ENCODE peak calls at places on chromosomes 4 and X, in six cellular contexts. L is omental fat pad, F is anterior cingulate cortex, I is NCI-H82, W is iPS-NIHi11, B is GM23338. Q is an unnamed sample.

GRCh38 chr4:152485726-152486276 is 50.1 kb downstream of the FBXW7 start:
- DNase-seq in L (no peak), F (no peak), I (no peak), W (no peak), B (no peak), Q (peak)

GRCh38 chr4:57430706-57431105 is 320.5 kb upstream of the IGFBP7 start:
- DNase-seq in L (no peak), F (no peak), I (peak), W (no peak), B (no peak), Q (no peak)

GRCh38 chr4:13268713-13269112 is 215.4 kb downstream of the RAB28 start:
- DNase-seq in L (no peak), F (no peak), I (no peak), W (no peak), B (peak), Q (no peak)

GRCh38 chrX:41086627-41086932 is 1.3 kb downstream of the USP9X start:
- DNase-seq in L (no peak), F (no peak), I (no peak), W (no peak), B (no peak), Q (no peak)

GRCh38 chr4:123807866-123808265 is 411.3 kb downstream of the SPRY1 start:
- DNase-seq in L (no peak), F (no peak), I (peak), W (no peak), B (no peak), Q (no peak)

GRCh38 chrX:16171944-16172343 is 4.7 kb downstream of the MAGEB17 start:
- DNase-seq in L (no peak), F (no peak), I (no peak), W (no peak), B (no peak), Q (no peak)

GRCh38 chr4:91838181-91838861 is 465.4 kb upstream of the GRID2 start:
- DNase-seq in L (no peak), F (no peak), I (no peak), W (no peak), B (no peak), Q (no peak)

GRCh38 chr4:174152717-174153466 is 130.6 kb downstream of the FBXO8 start:
- DNase-seq in L (no peak), F (no peak), I (no peak), W (peak), B (peak), Q (no peak)

GRCh38 chr4:103786593-103786992 is 66.8 kb upstream of the TACR3 start:
- DNase-seq in L (no peak), F (no peak), I (no peak), W (no peak), B (no peak), Q (no peak)

GRCh38 chr4:169219440-169219839 is 51.3 kb downstream of the SH3RF1 start:
- DNase-seq in L (no peak), F (no peak), I (no peak), W (no peak), B (no peak), Q (no peak)

GRCh38 chr4:77501851-77502250 is 103.8 kb upstream of the CXCL13 start:
- DNase-seq in L (no peak), F (no peak), I (no peak), W (no peak), B (no peak), Q (peak)

GRCh38 chr4:184746532-184746870 is 12.6 kb upstream of the CENPU start:
- DNase-seq in L (no peak), F (no peak), I (no peak), W (peak), B (peak), Q (peak)

GRCh38 chrX:102988517-102988916 is 51.4 kb downstream of the RAB40AL start:
- DNase-seq in L (no peak), F (no peak), I (no peak), W (no peak), B (no peak), Q (no peak)

GRCh38 chr4:4555916-4556315 is 14.1 kb upstream of the STX18 start:
- DNase-seq in L (no peak), F (no peak), I (no peak), W (peak), B (peak), Q (no peak)

GRCh38 chrX:150167482-150168324 is 195.4 kb upstream of the MAMLD1 start:
- DNase-seq in L (no peak), F (no peak), I (no peak), W (no peak), B (no peak), Q (no peak)

GRCh38 chrX:19382500-19383145 is 38.9 kb downstream of the PDHA1 start:
- DNase-seq in L (no peak), F (peak), I (peak), W (peak), B (peak), Q (peak)

GRCh38 chr4:815464-816146 is 10.3 kb downstream of the CPLX1 start:
- DNase-seq in L (no peak), F (no peak), I (no peak), W (no peak), B (no peak), Q (peak)

GRCh38 chr4:81421346-81422218 is 50.1 kb downstream of the RASGEF1B start:
- DNase-seq in L (no peak), F (no peak), I (peak), W (peak), B (peak), Q (no peak)

GRCh38 chr4:48778431-48779094 is 1.5 kb downstream of the FRYL start:
- DNase-seq in L (no peak), F (no peak), I (peak), W (no peak), B (no peak), Q (peak)

GRCh38 chrX:9171841-9172240 is 137.9 kb upstream of the FAM9B start:
- DNase-seq in L (no peak), F (no peak), I (no peak), W (no peak), B (no peak), Q (peak)

GRCh38 chr4:140330311-140330900 is 43.0 kb upstream of the SCOC start:
- DNase-seq in L (no peak), F (no peak), I (peak), W (peak), B (peak), Q (peak)

GRCh38 chr4:24794111-24794860 is 1.1 kb upstream of the SOD3 start:
- DNase-seq in L (no peak), F (no peak), I (no peak), W (no peak), B (no peak), Q (no peak)

GRCh38 chr4:182749768-182750167 is 167.4 kb downstream of the DCTD start:
- DNase-seq in L (no peak), F (no peak), I (no peak), W (no peak), B (no peak), Q (peak)

GRCh38 chr4:48047421-48047844 is 30.9 kb downstream of the NIPAL1 start:
- DNase-seq in L (no peak), F (no peak), I (no peak), W (no peak), B (no peak), Q (no peak)

GRCh38 chrX:69991685-69992084 is 58.1 kb downstream of the AWAT2 start:
- DNase-seq in L (no peak), F (no peak), I (peak), W (no peak), B (no peak), Q (no peak)

GRCh38 chr4:62014982-62015739 is 815.0 kb downstream of the ADGRL3 start:
- DNase-seq in L (no peak), F (no peak), I (peak), W (no peak), B (no peak), Q (no peak)

GRCh38 chrX:25015486-25016360 is at the start of gene ARX:
- DNase-seq in L (no peak), F (peak), I (peak), W (peak), B (peak), Q (peak)

GRCh38 chrX:789096-789495 is 158.5 kb downstream of the SHOX start:
- DNase-seq in L (no peak), F (no peak), I (peak), W (no peak), B (no peak), Q (no peak)

GRCh38 chr4:125827338-125828074 is 512.8 kb downstream of the FAT4 start:
- DNase-seq in L (no peak), F (no peak), I (no peak), W (no peak), B (no peak), Q (no peak)

GRCh38 chr4:76948441-76949292 is 885 bp upstream of the SEPTIN11 start:
- DNase-seq in L (no peak), F (peak), I (peak), W (peak), B (peak), Q (peak)